ENCODE peak calls at places on chromosomes 1 and 21, in six cellular contexts. O is GM23248, D is fibroblast of lung, V is PC-3, L is hepatocyte, Y is H9. U is an unnamed sample.

GRCh38 chr1:29944253-29944652 is 707.9 kb downstream of the PTPRU start:
- DNase-seq in V (no peak), O (no peak), L (no peak), Y (no peak), D (no peak), U (no peak)

GRCh38 chr1:248857749-248858095 is 1.2 kb downstream of the ZNF692 start:
- DNase-seq in Y (no peak), L (no peak), D (no peak), O (no peak), V (no peak), U (no peak)

GRCh38 chr1:175749075-175749474 is 5.7 kb upstream of the TNR start:
- DNase-seq in D (no peak), V (no peak), O (no peak), Y (no peak), L (no peak), U (no peak)

GRCh38 chr21:41834252-41834925 is 44.8 kb downstream of the PRDM15 start:
- DNase-seq in V (no peak), D (no peak), Y (no peak), O (no peak), L (no peak), U (no peak)

GRCh38 chr1:220326578-220326977 is 54.3 kb upstream of the RAB3GAP2 start:
- DNase-seq in Y (peak), D (peak), O (peak), V (peak), L (no peak), U (peak)

GRCh38 chr1:33004628-33005027 is 32.1 kb downstream of the AK2 start:
- DNase-seq in D (peak), O (peak), L (no peak), Y (no peak), V (peak), U (no peak)

GRCh38 chr1:17441265-17441992 is 2.0 kb upstream of the RCC2 start:
- DNase-seq in D (peak), Y (no peak), V (peak), O (peak), L (peak), U (peak)

GRCh38 chr1:209650454-209650853 is 1.8 kb downstream of the LAMB3 start:
- DNase-seq in O (no peak), L (no peak), V (no peak), Y (no peak), D (peak), U (no peak)

GRCh38 chr1:34262454-34262853 is 85.7 kb downstream of the C1orf94 start:
- DNase-seq in Y (no peak), V (no peak), D (no peak), L (no peak), O (no peak), U (no peak)

GRCh38 chr1:24949331-24949881 is 19.3 kb upstream of the RUNX3 start:
- DNase-seq in Y (no peak), O (peak), V (peak), L (no peak), D (peak), U (no peak)

GRCh38 chr1:150233359-150234308 is 2.3 kb downstream of the ANP32E start:
- DNase-seq in L (peak), O (peak), Y (no peak), D (peak), V (peak), U (peak)

GRCh38 chr21:46144464-46145070 is 10.8 kb downstream of the FTCD start:
- DNase-seq in Y (no peak), D (no peak), L (no peak), O (no peak), V (no peak), U (no peak)

GRCh38 chr1:20725189-20726106 is 7.1 kb downstream of the SH2D5 start:
- DNase-seq in D (peak), L (no peak), V (peak), Y (peak), O (peak), U (no peak)

GRCh38 chr1:6246497-6247295 is 2.7 kb downstream of the HES3 start:
- DNase-seq in L (peak), O (peak), Y (peak), D (peak), V (peak), U (no peak)

GRCh38 chr1:219812491-219813221 is 115.7 kb downstream of the SLC30A10 start:
- DNase-seq in D (peak), O (peak), Y (peak), V (peak), L (peak), U (peak)

GRCh38 chr1:15620155-15620545 is 2.9 kb downstream of the DDI2 start:
- DNase-seq in V (peak), O (peak), D (peak), Y (no peak), L (no peak), U (peak)

GRCh38 chr1:162696286-162696862 is 64.1 kb downstream of the DDR2 start:
- DNase-seq in V (peak), D (peak), Y (peak), L (peak), O (peak), U (peak)

GRCh38 chr1:224373008-224373590 is 16.4 kb downstream of the CNIH4 start:
- DNase-seq in V (no peak), O (no peak), D (no peak), L (no peak), Y (no peak), U (no peak)

GRCh38 chr1:224368409-224368808 is 11.7 kb downstream of the CNIH4 start:
- DNase-seq in O (peak), Y (no peak), L (no peak), D (peak), V (no peak), U (no peak)
- H3K4me2 ChIP-seq in O (no peak), Y (no peak), L (no peak), D (no peak), V (no peak), U (no peak)

DNA sequence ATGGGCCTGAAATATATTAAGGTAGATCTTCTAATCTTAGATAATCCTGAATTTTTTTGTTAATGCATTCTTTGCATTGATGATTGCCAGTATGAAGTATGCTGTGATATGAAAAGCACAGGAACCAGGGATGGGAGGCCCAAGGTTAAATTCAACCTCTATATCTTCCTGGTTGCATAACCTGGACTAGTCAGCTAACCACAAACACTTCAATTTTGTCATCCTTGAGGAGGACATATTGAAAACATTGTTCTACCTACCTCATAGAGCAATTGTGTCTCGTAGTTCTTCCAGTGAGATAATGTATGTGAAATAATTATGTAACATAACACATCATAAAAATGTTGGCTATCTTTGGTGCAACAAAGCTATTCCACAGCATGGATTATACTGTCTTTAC is 25.6 kb downstream of the PDC start:
- DNase-seq in L (no peak), V (peak), Y (no peak), O (peak), D (peak), U (no peak)
- H3K4me2 ChIP-seq in L (no peak), V (no peak), Y (no peak), O (no peak), D (no peak), U (no peak)

GRCh38 chr1:41626146-41626545 is 141.7 kb upstream of the EDN2 start:
- DNase-seq in V (peak), O (peak), L (no peak), Y (peak), D (peak), U (peak)
- H3K4me2 ChIP-seq in V (peak), O (peak), L (no peak), Y (no peak), D (no peak), U (peak)

DNA sequence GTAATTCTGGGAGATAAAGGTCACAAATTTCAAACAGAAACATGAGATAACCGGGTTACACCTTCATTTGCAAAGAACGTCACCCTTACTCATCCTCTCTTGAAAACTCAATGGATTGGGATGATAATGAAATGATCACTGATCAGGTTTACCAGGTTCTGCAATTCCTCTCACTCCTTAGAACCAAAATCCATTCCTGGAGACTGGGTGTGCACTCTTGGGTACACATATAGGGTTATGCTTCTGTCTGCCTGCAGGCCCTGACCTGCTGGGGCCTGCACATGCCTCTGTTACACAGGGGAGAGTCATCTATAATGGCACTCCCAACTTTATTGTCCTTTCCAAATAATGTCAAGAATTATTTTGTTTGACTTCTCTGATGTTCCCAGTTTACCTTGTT is 8.3 kb downstream of the SUSD4 start:
- DNase-seq in L (no peak), Y (no peak), V (no peak), D (no peak), O (no peak), U (no peak)
- H3K4me2 ChIP-seq in L (no peak), Y (no peak), V (no peak), D (no peak), O (no peak), U (no peak)

DNA sequence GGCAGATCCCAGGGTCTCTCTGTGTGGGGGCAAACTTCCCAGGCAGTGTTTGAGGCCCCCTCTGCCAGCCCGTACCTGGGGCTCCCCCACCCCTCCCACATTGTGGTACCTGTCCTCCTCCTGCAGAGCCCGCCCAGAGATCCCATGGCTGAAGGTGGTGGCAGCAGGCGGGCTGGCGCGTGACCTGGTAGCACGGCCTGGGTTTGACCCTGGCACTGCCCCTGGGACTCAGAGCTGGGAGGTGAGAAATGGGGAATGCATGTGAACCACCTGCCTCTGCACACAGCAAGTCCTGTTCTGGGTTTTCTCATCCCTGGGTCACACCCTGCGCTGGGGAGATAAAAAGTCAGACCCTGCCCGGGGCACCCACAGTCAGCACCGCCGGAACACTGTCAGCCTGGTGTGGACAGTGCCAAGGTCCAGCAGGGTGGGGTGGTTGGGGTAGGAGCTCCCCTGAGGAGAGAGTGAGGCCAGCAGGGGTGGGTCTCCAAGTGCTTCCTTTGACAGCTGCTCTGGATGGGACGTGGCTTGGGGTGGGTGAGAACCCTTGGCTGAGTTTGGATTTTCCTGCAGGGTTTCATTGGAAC is 11.8 kb downstream of the AGRN start:
- DNase-seq in L (no peak), V (no peak), Y (no peak), O (no peak), D (no peak), U (no peak)
- H3K4me2 ChIP-seq in L (peak), V (no peak), Y (no peak), O (no peak), D (no peak), U (no peak)

GRCh38 chr21:44985441-44986401 is 45.9 kb downstream of the SLX9 start:
- DNase-seq in L (no peak), Y (no peak), V (no peak), O (no peak), D (no peak), U (no peak)
- H3K4me2 ChIP-seq in L (no peak), Y (no peak), V (no peak), O (no peak), D (no peak), U (no peak)

DNA sequence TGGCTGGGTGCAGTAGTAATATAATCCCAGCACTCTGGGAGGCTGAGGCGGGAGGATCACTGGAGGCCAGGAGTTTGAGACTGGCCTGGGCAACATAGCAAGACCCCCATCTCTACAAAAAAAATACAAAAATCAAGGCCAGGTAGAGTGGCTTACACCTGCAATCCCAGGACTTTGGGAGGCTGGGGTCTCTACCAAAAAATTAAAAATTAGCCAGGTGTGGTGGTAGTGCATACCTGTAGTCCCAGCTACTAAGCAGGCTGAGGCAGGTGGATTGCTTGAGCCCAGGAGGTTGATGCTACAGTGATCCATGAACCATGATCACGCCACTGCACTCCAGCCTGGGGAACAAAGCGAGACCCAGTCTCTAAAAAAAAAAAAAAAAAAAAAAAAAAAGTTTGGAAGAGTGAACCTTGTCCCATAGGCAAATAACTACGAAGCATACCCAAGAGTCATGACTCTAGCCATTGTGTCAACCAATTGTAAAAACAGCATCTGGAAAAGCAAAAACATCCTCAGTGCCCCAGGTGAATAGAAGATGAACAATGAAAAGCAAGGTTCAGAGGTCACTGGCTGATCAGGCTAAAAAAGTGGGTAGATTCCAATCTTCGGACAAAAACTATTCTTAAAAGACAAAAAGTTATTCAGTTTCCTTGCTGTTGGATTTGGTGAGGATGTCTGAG is 10.9 kb upstream of the IRF2BP2 start:
- DNase-seq in O (no peak), V (no peak), Y (no peak), L (no peak), D (no peak), U (no peak)
- H3K4me2 ChIP-seq in O (peak), V (no peak), Y (no peak), L (no peak), D (no peak), U (no peak)

GRCh38 chr1:203287109-203287893 is 18.0 kb upstream of the BTG2 start:
- DNase-seq in L (peak), O (no peak), V (no peak), D (no peak), Y (no peak), U (no peak)
- H3K4me2 ChIP-seq in L (no peak), O (no peak), V (no peak), D (no peak), Y (no peak), U (no peak)